ENCODE peak calls at places on chromosomes 12 and 14, in four cellular contexts. M, X, T and S are unnamed samples.

GRCh38 chr12:50197297-50197727 is 30.1 kb upstream of the CERS5 start:
- DNase-seq in M (no peak), X (no peak), T (peak), S (no peak)

GRCh38 chr12:4290011-4290790 is 16.6 kb downstream of the CCND2 start:
- DNase-seq in M (peak), X (no peak), T (no peak), S (no peak)

GRCh38 chr14:49865431-49865859 is 12.9 kb upstream of the NEMF start:
- DNase-seq in M (peak), X (peak), T (peak), S (peak)

GRCh38 chr12:54974281-54974680 is 10.3 kb downstream of the TESPA1 start:
- DNase-seq in M (no peak), X (no peak), T (no peak), S (no peak)

GRCh38 chr12:113875681-113876080 is 90.4 kb downstream of the RBM19 start:
- DNase-seq in M (no peak), X (no peak), T (peak), S (no peak)

GRCh38 chr12:119247007-119247719 is 68.4 kb downstream of the HSPB8 start:
- DNase-seq in M (no peak), X (no peak), T (no peak), S (no peak)

GRCh38 chr12:49621651-49622500 is 1.5 kb upstream of the PRPF40B start:
- DNase-seq in M (no peak), X (peak), T (no peak), S (peak)

GRCh38 chr12:55712700-55713415 is 3.0 kb upstream of the BLOC1S1 start:
- DNase-seq in M (no peak), X (no peak), T (no peak), S (no peak)

GRCh38 chr14:98888281-98888680 is 383.7 kb downstream of the BCL11B start:
- DNase-seq in M (no peak), X (no peak), T (no peak), S (no peak)

GRCh38 chr12:123365141-123365917 is 682 bp upstream of the SBNO1 start:
- DNase-seq in M (peak), X (peak), T (peak), S (peak)

GRCh38 chr14:88559852-88560251 is 3.0 kb upstream of the ZC3H14 start:
- DNase-seq in M (no peak), X (no peak), T (peak), S (no peak)

GRCh38 chr12:107248187-107248586 is 154.8 kb upstream of the CRY1 start:
- DNase-seq in M (no peak), X (no peak), T (no peak), S (no peak)

GRCh38 chr14:62604524-62604923 is 440.7 kb downstream of the KCNH5 start:
- DNase-seq in M (no peak), X (no peak), T (peak), S (no peak)

GRCh38 chr14:20754308-20754707 is 8.6 kb downstream of the EDDM3A start:
- DNase-seq in M (no peak), X (no peak), T (no peak), S (no peak)

GRCh38 chr12:40248034-40248433 is 23.2 kb downstream of the LRRK2 start:
- DNase-seq in M (no peak), X (no peak), T (no peak), S (no peak)

GRCh38 chr12:3587402-3588013 is 96.5 kb downstream of the PRMT8 start:
- DNase-seq in M (no peak), X (no peak), T (no peak), S (no peak)

GRCh38 chr12:69514111-69514510 is 43.9 kb downstream of the FRS2 start:
- DNase-seq in M (no peak), X (no peak), T (no peak), S (no peak)

GRCh38 chr12:131223791-131224567 is 270.3 kb downstream of the ADGRD1 start:
- DNase-seq in M (peak), X (no peak), T (no peak), S (peak)

GRCh38 chr14:103393687-103394626 is 8.7 kb downstream of the MARK3 start:
- DNase-seq in M (no peak), X (no peak), T (peak), S (no peak)

GRCh38 chr14:42079911-42080310 is 473.2 kb downstream of the LRFN5 start:
- DNase-seq in M (no peak), X (no peak), T (no peak), S (no peak)

GRCh38 chr12:52010692-52011601 is 4.2 kb downstream of the TAMALIN start:
- DNase-seq in M (no peak), X (no peak), T (no peak), S (no peak)

GRCh38 chr12:52009081-52009751 is 2.5 kb downstream of the TAMALIN start:
- DNase-seq in M (peak), X (no peak), T (no peak), S (no peak)

GRCh38 chr12:52013626-52014310 is 7.0 kb downstream of the TAMALIN start:
- DNase-seq in M (peak), X (no peak), T (no peak), S (no peak)

GRCh38 chr12:52010152-52010622 is 3.4 kb downstream of the TAMALIN start:
- DNase-seq in M (peak), X (no peak), T (peak), S (peak)

GRCh38 chr12:52011602-52012214 is 5.0 kb downstream of the TAMALIN start:
- DNase-seq in M (no peak), X (no peak), T (no peak), S (no peak)
- H3K9ac ChIP-seq in M (no peak), X (no peak), T (no peak), S (no peak)

DNA sequence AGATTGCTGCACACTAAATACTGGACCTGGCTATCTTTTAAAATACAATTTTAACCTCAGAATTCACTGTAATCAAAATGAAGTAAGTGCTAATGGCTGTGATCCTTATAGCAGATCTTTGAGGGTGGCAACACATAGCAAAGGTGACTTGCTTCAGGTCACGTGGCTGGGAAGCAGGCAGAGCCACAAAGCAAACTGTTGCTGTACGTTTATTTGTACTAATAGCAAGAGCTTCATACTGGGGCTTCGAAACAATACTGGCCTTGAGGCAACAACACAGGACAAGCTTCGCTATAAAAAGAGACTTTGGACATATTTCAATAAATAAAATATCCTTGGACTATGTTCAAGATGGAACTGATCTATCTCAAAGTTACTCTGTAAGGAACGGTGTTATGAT is 44.5 kb downstream of the MSRB3 start:
- DNase-seq in M (no peak), X (no peak), T (no peak), S (no peak)
- H3K9ac ChIP-seq in M (no peak), X (no peak), T (no peak), S (no peak)

DNA sequence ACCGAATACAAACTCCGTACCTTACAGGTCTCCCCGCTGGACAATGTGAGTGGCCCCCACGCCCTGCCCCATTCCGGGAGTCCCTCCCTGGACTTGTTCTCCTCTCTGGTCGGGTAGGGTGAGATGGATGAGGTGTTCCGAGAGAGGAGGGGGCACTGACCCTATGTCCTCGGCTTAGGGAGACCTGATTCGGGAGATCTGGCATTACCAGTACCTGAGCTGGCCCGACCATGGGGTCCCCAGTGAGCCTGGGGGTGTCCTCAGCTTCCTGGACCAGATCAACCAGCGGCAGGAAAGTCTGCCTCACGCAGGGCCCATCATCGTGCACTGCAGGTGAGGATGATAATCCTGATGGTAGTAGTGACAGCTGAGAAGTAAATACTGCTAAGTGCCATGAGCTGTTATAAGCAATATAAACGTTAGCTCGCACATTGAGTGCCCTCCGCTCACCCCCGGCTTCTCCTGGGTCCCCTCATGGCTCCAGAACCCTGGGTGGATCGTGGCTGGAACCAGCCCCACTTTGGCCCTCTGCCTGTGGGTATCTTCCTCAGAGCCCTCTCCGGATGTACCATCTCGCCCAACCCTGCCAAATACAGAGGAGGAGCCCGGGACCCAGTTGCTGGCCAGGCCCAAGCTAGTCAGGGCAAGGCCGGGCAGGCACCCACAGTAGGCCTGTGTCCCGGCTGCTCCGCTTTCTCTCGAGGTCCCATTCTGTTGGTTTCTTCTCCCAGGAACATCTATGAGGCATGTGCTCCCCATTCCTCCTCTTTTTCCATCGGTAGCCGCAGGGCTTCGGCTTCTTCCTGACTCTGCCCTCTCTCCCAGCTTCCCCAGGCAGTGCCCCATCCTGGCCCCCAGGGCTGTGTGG is 6.8 kb downstream of the PTPN6 start:
- DNase-seq in M (no peak), X (no peak), T (no peak), S (no peak)
- H3K9ac ChIP-seq in M (no peak), X (peak), T (no peak), S (no peak)

GRCh38 chr14:39023939-39024871 is 78.8 kb downstream of the SEC23A start:
- DNase-seq in M (no peak), X (no peak), T (no peak), S (no peak)
- H3K9ac ChIP-seq in M (no peak), X (no peak), T (no peak), S (no peak)

DNA sequence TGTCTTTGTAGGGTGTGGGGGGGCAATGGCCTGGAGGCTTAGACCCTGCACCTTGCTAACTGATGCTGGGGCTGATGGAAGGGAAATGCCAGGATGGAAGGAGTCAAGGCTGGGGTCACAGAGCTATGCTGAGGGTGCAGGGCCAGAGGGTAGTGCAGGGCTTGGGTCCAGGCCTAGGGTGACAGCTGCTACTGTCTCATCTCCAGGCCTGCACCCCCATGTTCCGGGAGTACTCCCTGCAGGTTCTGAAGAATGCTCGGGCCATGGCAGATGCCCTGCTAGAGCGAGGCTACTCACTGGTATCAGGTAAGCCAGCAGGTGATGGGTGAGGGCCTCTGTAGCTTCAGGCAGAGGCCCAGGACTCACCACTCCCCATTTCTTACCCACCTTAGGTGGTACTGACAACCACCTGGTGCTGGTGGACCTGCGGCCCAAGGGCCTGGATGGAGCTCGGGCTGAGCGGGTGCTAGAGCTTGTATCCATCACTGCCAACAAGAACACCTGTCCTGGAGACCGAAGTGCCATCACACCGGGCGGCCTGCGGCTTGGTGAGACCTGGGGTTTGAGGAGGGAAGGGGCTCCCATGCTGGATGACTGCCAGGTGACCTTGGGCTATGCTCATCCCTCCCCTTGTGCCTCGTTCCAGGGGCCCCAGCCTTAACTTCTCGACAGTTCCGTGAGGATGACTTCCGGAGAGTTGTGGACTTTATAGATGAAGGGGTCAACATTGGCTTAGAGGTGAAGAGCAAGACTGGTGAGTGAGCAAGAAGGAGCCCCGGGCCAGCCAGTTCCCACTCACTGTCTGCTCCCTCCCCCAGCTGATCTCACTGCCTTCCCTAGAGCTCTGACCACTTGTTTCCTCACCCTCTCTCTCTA is 4.1 kb downstream of the SHMT2 start:
- DNase-seq in M (peak), X (no peak), T (peak), S (no peak)
- H3K9ac ChIP-seq in M (no peak), X (no peak), T (no peak), S (no peak)